ENCODE peak calls at places on chromosomes 6 and 20, in four cellular contexts. One of them, this sample, is unnamed.

GRCh38 chr6:105593805-105594231 is 190.9 kb upstream of the PREP start:
- DNase-seq in hepatocyte: no peak
- DNase-seq in cardiac fibroblast: peak
- DNase-seq in HFFc6: no peak
- DNase-seq in this sample: no peak

GRCh38 chr6:79450984-79451383 is 86.2 kb downstream of the LCA5 start:
- DNase-seq in cardiac fibroblast: no peak
- DNase-seq in hepatocyte: no peak
- DNase-seq in HFFc6: no peak
- DNase-seq in this sample: no peak

GRCh38 chr20:2093200-2093781 is 8.3 kb upstream of the STK35 start:
- DNase-seq in HFFc6: no peak
- DNase-seq in hepatocyte: peak
- DNase-seq in cardiac fibroblast: peak
- DNase-seq in this sample: no peak

GRCh38 chr20:856361-856775 is 22.9 kb downstream of the FAM110A start:
- DNase-seq in cardiac fibroblast: peak
- DNase-seq in hepatocyte: no peak
- DNase-seq in HFFc6: peak
- DNase-seq in this sample: peak

GRCh38 chr6:50264995-50265571 is 215.4 kb upstream of the DEFB112 start:
- DNase-seq in hepatocyte: peak
- DNase-seq in HFFc6: no peak
- DNase-seq in cardiac fibroblast: no peak
- DNase-seq in this sample: no peak

GRCh38 chr6:7146079-7146828 is 38.5 kb downstream of the RREB1 start:
- DNase-seq in HFFc6: peak
- DNase-seq in hepatocyte: peak
- DNase-seq in cardiac fibroblast: peak
- DNase-seq in this sample: no peak

GRCh38 chr20:58246346-58246745 is 17.9 kb upstream of the ANKRD60 start:
- DNase-seq in cardiac fibroblast: peak
- DNase-seq in HFFc6: no peak
- DNase-seq in hepatocyte: no peak
- DNase-seq in this sample: no peak

GRCh38 chr20:34874094-34874654 is 1.5 kb upstream of the GGT7 start:
- DNase-seq in HFFc6: peak
- DNase-seq in cardiac fibroblast: peak
- DNase-seq in hepatocyte: peak
- DNase-seq in this sample: peak

GRCh38 chr6:296151-297122 is 4.2 kb downstream of the DUSP22 start:
- DNase-seq in hepatocyte: no peak
- DNase-seq in HFFc6: no peak
- DNase-seq in cardiac fibroblast: peak
- DNase-seq in this sample: no peak

GRCh38 chr20:20802328-20802727 is 89.9 kb upstream of the RALGAPA2 start:
- DNase-seq in cardiac fibroblast: peak
- DNase-seq in hepatocyte: no peak
- DNase-seq in HFFc6: no peak
- DNase-seq in this sample: no peak

GRCh38 chr20:40687384-40688128 is 1.5 kb downstream of the MAFB start:
- DNase-seq in hepatocyte: peak
- DNase-seq in HFFc6: no peak
- DNase-seq in cardiac fibroblast: peak
- DNase-seq in this sample: no peak

GRCh38 chr6:135331002-135331401 is 149.9 kb downstream of the MYB start:
- DNase-seq in HFFc6: peak
- DNase-seq in cardiac fibroblast: peak
- DNase-seq in hepatocyte: no peak
- DNase-seq in this sample: no peak

GRCh38 chr20:19995220-19995863 is 21.8 kb upstream of the NAA20 start:
- DNase-seq in HFFc6: peak
- DNase-seq in hepatocyte: peak
- DNase-seq in cardiac fibroblast: peak
- DNase-seq in this sample: no peak

GRCh38 chr6:128554302-128554701 is 33.9 kb upstream of the PTPRK start:
- DNase-seq in cardiac fibroblast: peak
- DNase-seq in HFFc6: no peak
- DNase-seq in hepatocyte: no peak
- DNase-seq in this sample: no peak

GRCh38 chr6:20192625-20193024 is 19.6 kb downstream of the MBOAT1 start:
- DNase-seq in hepatocyte: no peak
- DNase-seq in HFFc6: no peak
- DNase-seq in cardiac fibroblast: no peak
- DNase-seq in this sample: no peak

GRCh38 chr6:168101201-168102092 is 22.4 kb upstream of the FRMD1 start:
- DNase-seq in HFFc6: no peak
- DNase-seq in hepatocyte: no peak
- DNase-seq in cardiac fibroblast: no peak
- DNase-seq in this sample: no peak

GRCh38 chr6:109118337-109118736 is 23.0 kb downstream of the CEP57L1 start:
- DNase-seq in HFFc6: no peak
- DNase-seq in cardiac fibroblast: no peak
- DNase-seq in hepatocyte: no peak
- DNase-seq in this sample: no peak

GRCh38 chr20:64109390-64109747 is 2.0 kb upstream of the NPBWR2 start:
- DNase-seq in cardiac fibroblast: no peak
- DNase-seq in hepatocyte: no peak
- DNase-seq in HFFc6: no peak
- DNase-seq in this sample: no peak

GRCh38 chr6:89941031-89941775 is 46.9 kb downstream of the GJA10 start:
- DNase-seq in cardiac fibroblast: no peak
- DNase-seq in hepatocyte: peak
- DNase-seq in HFFc6: no peak
- DNase-seq in this sample: no peak

GRCh38 chr6:31493875-31494694 is 3.9 kb upstream of the MICB start:
- DNase-seq in hepatocyte: peak
- DNase-seq in cardiac fibroblast: peak
- DNase-seq in HFFc6: peak
- DNase-seq in this sample: no peak

GRCh38 chr6:31495580-31495979 is 2.4 kb upstream of the MICB start:
- DNase-seq in cardiac fibroblast: peak
- DNase-seq in hepatocyte: no peak
- DNase-seq in HFFc6: peak
- DNase-seq in this sample: no peak

GRCh38 chr6:31498748-31499147 is 803 bp downstream of the MICB start:
- DNase-seq in HFFc6: no peak
- DNase-seq in cardiac fibroblast: no peak
- DNase-seq in hepatocyte: peak
- DNase-seq in this sample: no peak

GRCh38 chr6:31497595-31498476 is at the start of gene MICB:
- DNase-seq in hepatocyte: peak
- DNase-seq in cardiac fibroblast: peak
- DNase-seq in HFFc6: peak
- DNase-seq in this sample: no peak
- TF ChIP-seq CTCF in hepatocyte: no peak
- TF ChIP-seq CTCF in cardiac fibroblast: no peak
- TF ChIP-seq CTCF in HFFc6: peak
- TF ChIP-seq CTCF in this sample: no peak

GRCh38 chr6:71855406-71855805 is 30.9 kb upstream of the RIMS1 start:
- DNase-seq in cardiac fibroblast: no peak
- DNase-seq in hepatocyte: no peak
- DNase-seq in HFFc6: peak
- DNase-seq in this sample: no peak
- TF ChIP-seq CTCF in cardiac fibroblast: no peak
- TF ChIP-seq CTCF in hepatocyte: peak
- TF ChIP-seq CTCF in HFFc6: peak
- TF ChIP-seq CTCF in this sample: no peak

GRCh38 chr6:150894191-150894744 is 28.8 kb downstream of the MTHFD1L start:
- DNase-seq in hepatocyte: no peak
- DNase-seq in HFFc6: no peak
- DNase-seq in cardiac fibroblast: no peak
- DNase-seq in this sample: no peak

GRCh38 chr6:150891886-150892485 is 26.5 kb downstream of the MTHFD1L start:
- DNase-seq in HFFc6: peak
- DNase-seq in cardiac fibroblast: peak
- DNase-seq in hepatocyte: peak
- DNase-seq in this sample: peak

GRCh38 chr6:150895898-150896632 is 30.6 kb downstream of the MTHFD1L start:
- DNase-seq in HFFc6: no peak
- DNase-seq in hepatocyte: no peak
- DNase-seq in cardiac fibroblast: no peak
- DNase-seq in this sample: no peak

GRCh38 chr6:150897400-150897943 is 32.0 kb downstream of the MTHFD1L start:
- DNase-seq in cardiac fibroblast: no peak
- DNase-seq in HFFc6: no peak
- DNase-seq in hepatocyte: no peak
- DNase-seq in this sample: no peak

GRCh38 chr6:150894935-150895686 is 29.6 kb downstream of the MTHFD1L start:
- DNase-seq in hepatocyte: peak
- DNase-seq in HFFc6: no peak
- DNase-seq in cardiac fibroblast: peak
- DNase-seq in this sample: no peak
- TF ChIP-seq CTCF in hepatocyte: no peak
- TF ChIP-seq CTCF in HFFc6: peak
- TF ChIP-seq CTCF in cardiac fibroblast: peak
- TF ChIP-seq CTCF in this sample: no peak

DNA sequence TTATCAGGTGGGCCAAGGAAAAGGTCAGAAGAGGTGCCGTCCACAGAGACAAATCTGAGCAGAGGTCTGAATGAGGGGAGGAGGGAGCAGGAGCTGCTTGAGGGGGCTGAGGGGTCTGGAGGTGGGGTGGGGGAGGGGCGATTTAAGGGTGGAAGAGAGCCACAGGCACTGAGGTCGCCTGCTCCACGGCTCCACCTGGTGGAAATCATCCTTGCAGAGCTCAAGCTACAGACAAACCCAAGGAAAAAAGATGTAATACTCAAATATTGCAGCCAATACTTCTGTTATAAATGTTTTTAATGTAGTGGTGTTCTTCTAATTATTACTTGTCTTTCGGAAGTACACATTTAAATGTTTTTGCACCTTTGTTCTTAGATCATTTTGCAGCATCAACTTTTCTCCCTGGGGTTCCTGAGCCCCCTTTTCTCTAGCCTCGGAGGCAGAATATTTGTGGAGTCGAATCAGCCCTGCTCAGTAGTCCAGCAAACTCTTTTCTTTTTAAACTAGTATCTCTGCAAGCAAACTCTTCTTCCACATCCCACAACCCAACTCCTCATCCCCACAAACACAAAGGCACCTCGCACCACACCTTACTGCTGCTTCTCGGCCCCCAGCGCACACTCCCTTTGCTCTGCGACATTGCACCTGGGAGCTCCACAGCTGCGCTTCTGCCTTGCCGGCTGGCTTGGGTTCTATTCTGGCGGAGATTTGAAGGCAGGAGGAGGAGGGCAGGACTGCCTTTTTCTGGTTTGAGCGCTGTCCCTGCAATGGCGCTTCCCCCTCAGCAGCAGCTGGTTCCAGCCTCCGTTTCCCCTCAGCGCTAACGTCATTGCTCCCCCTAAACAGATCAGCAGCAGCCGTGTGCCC is 51.0 kb upstream of the TFAP2A start:
- DNase-seq in HFFc6: peak
- DNase-seq in cardiac fibroblast: peak
- DNase-seq in hepatocyte: peak
- DNase-seq in this sample: no peak
- TF ChIP-seq CTCF in HFFc6: peak
- TF ChIP-seq CTCF in cardiac fibroblast: peak
- TF ChIP-seq CTCF in hepatocyte: peak
- TF ChIP-seq CTCF in this sample: peak

DNA sequence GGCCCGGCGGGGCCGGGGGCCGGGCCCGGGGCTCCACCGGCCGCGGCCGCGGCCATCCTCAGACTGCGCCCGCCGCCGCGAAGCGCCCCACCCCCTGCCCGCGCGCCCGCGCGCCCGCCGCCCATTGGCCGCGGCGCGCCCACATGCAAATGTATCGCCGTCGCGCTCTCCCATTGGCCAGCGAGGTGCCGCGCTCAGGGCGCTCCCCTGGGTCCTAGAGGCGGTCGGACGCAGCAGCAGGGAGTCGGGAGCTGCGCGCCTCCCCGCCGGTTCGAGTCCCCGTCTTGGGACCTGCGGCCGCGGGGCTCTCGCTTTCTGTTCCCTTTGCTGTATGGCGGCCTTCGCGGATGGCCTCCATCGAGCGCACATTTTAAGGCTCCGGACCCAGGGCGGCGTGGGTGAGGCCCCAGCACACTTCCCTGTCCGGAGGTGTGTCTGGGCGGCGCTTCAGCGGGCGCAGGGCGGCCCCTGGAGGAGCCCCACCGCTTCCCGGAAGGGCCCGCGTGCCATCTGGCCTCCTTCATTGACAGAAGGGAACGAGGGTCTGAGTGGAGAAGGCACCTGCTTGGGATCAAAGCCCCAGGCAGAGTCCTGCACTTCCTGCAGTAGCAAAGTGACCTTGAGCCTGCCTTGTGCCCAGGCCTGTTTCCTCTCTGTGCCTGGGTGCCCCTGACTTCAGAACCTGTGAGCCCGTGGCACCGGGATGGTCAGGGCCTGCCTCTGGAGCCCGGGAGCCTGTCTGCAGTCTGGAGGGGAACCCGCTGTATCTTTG is at the start of gene CABLES2:
- DNase-seq in cardiac fibroblast: peak
- DNase-seq in hepatocyte: peak
- DNase-seq in HFFc6: peak
- DNase-seq in this sample: peak
- TF ChIP-seq CTCF in cardiac fibroblast: no peak
- TF ChIP-seq CTCF in hepatocyte: no peak
- TF ChIP-seq CTCF in HFFc6: peak
- TF ChIP-seq CTCF in this sample: no peak